ENCODE peak calls at places on chromosomes 5 and 9, in six cellular contexts. H is right cardiac atrium; I is aorta; F is Karpas-422; R is naive thymus-derived CD4-positive, alpha-beta T cell; E is fibroblast of lung. T is an unnamed sample.

GRCh38 chr5:158313027-158313738 is 454.2 kb upstream of the CLINT1 start:
- DNase-seq in F (no peak), R (no peak), H (no peak), I (no peak), E (no peak), T (no peak)

GRCh38 chr5:158642852-158643251 is 456.9 kb downstream of the EBF1 start:
- DNase-seq in F (no peak), I (no peak), R (no peak), H (no peak), E (no peak), T (no peak)

GRCh38 chr5:137142371-137143243 is 356.5 kb downstream of the SPOCK1 start:
- DNase-seq in F (peak; percentile 96), I (peak; percentile 91), R (no peak), H (peak; percentile 75), E (peak; percentile 84), T (no peak)

GRCh38 chr5:137344723-137345322 is 154.3 kb downstream of the SPOCK1 start:
- DNase-seq in F (peak; percentile 84), R (no peak), H (no peak), E (peak; percentile 24), I (no peak), T (no peak)

GRCh38 chr9:74496819-74497749 is at the start of gene RORB:
- DNase-seq in H (peak; percentile 90), E (peak; percentile 38), F (peak; percentile 65), I (peak; percentile 84), R (no peak), T (peak; percentile 12)

GRCh38 chr9:27870404-27870803 is 297.1 kb upstream of the C9orf72 start:
- DNase-seq in E (no peak), H (no peak), R (no peak), F (no peak), I (no peak), T (no peak)

GRCh38 chr5:150762216-150762615 is 3.4 kb upstream of the DCTN4 start:
- DNase-seq in I (no peak), R (no peak), E (no peak), F (no peak), H (no peak), T (no peak)

GRCh38 chr5:36728697-36729543 is 122.5 kb downstream of the SLC1A3 start:
- DNase-seq in I (no peak), H (no peak), F (peak; percentile 91), R (peak; percentile 58), E (peak; percentile 79), T (no peak)

GRCh38 chr9:108142504-108143201 is 653.1 kb upstream of the KLF4 start:
- DNase-seq in F (no peak), I (peak; percentile 89), E (peak; percentile 94), R (no peak), H (peak; percentile 92), T (no peak)

GRCh38 chr5:72108200-72109050 is 1.1 kb downstream of the MAP1B start:
- DNase-seq in F (peak; percentile 19), R (no peak), I (peak; percentile 93), E (peak; percentile 79), H (peak; percentile 94), T (no peak)

GRCh38 chr5:105952875-105953274 is 1717.9 kb downstream of the EFNA5 start:
- DNase-seq in R (no peak), H (no peak), F (no peak), E (peak; percentile 84), I (no peak), T (no peak)

GRCh38 chr9:72936266-72936665 is 16.6 kb downstream of the ALDH1A1 start:
- DNase-seq in F (no peak), R (no peak), E (no peak), H (no peak), I (no peak), T (no peak)
- H3K4me1 ChIP-seq in F (no peaks in the 10 kb centered on the region), R (no peaks in the 10 kb centered on the region), E (no peaks in the 10 kb centered on the region), H (no peaks in the 10 kb centered on the region), I (peaks cover 3% of the 10 kb centered on the region), T (no peaks in the 10 kb centered on the region)

GRCh38 chr5:1804001-1804690 is 2.9 kb downstream of the NDUFS6 start:
- DNase-seq in R (no peak), H (no peak), E (no peak), F (no peak), I (peak; percentile 47), T (peak; percentile 19)

GRCh38 chr5:1805326-1805725 is 4.1 kb downstream of the NDUFS6 start:
- DNase-seq in R (no peak), E (no peak), I (peak; percentile 54), H (no peak), F (no peak), T (no peak)

GRCh38 chr5:1806199-1806598 is 5.0 kb downstream of the NDUFS6 start:
- DNase-seq in R (no peak), H (no peak), I (peak; percentile 30), F (no peak), E (no peak), T (no peak)

GRCh38 chr5:1806974-1807373 is 5.8 kb downstream of the NDUFS6 start:
- DNase-seq in F (no peak), I (peak; percentile 27), R (no peak), E (no peak), H (no peak), T (no peak)

DNA sequence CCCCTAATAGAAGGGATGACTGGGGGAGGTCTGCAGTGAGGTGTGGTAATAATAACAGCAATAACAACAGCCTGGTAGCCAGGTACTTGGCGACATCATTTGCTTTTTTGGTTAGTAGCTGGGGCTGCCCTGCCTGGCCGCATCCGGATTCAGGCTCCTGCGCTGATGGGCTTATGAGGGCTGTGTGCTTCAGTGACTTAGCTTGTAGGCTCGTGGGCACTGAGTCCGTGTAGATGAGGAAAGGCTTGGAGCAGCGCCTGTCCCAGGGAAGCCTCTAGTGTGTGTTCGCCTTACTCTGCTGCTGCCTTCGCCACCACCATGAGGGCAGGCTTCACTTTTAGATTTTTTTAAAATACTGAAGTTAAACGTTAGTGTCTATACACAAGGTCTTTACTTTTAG is 4.5 kb downstream of the NDUFS6 start:
- DNase-seq in I (peak; percentile 49), H (no peak), R (no peak), F (no peak), E (no peak), T (no peak)
- H3K4me3 ChIP-seq in I (no peak overlapping the region), H (no peak overlapping the region), R (no peak overlapping the region), F (no peak overlapping the region), E (no peak overlapping the region), T (no peak overlapping the region)

GRCh38 chr9:129504404-129504803 is 116.5 kb downstream of the C9orf50 start:
- DNase-seq in E (no peak), R (no peak), I (no peak), F (no peak), H (no peak), T (no peak)

GRCh38 chr9:129500166-129500862 is 120.6 kb downstream of the C9orf50 start:
- DNase-seq in H (peak; percentile 62), I (no peak), R (no peak), F (no peak), E (no peak), T (no peak)

GRCh38 chr9:129500863-129501770 is 119.8 kb downstream of the C9orf50 start:
- DNase-seq in H (no peak), E (no peak), I (no peak), R (no peak), F (no peak), T (no peak)

GRCh38 chr9:129498451-129499376 is 122.2 kb downstream of the C9orf50 start:
- DNase-seq in F (no peak), H (peak; percentile 61), R (no peak), I (no peak), E (no peak), T (no peak)

DNA sequence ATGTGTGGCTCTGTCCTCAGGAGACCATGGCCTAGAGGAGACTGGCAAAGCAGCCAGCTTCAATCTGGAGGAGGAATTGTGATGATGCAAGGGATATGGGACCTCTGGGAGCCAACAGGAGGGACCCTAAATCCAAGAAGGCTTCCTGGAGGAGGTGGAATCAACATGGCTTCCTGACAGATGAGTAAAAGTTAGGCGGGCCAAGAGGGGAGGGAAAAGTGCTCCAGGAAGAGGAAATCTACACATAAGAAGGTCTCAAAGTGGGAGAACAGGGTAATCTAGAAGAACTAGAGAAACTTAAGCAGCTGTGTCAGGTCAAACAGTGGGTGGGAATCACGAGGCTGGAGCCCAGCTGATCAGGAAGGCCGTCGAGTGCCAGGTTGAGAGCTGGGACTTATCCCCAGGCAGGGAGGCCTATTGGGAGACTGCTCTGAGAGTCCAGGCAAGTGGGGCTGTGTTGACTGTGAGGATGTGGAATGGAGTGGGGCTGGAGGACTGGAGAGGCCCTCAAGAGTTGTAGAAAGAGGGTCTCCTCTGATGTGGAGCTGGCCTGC is 119.1 kb downstream of the C9orf50 start:
- DNase-seq in H (no peak), R (no peak), I (no peak), E (no peak), F (no peak), T (no peak)
- H3K4me1 ChIP-seq in H (no peaks in the 10 kb centered on the region), R (peaks cover 2% of the 10 kb centered on the region), I (no peaks in the 10 kb centered on the region), E (peaks cover 19% of the 10 kb centered on the region), F (no peaks in the 10 kb centered on the region), T (peaks cover 2% of the 10 kb centered on the region)

GRCh38 chr9:89498845-89499480 is 1.1 kb upstream of the SEMA4D start:
- DNase-seq in E (no peak), I (peak; percentile 58), H (peak; percentile 60), F (no peak), R (peak; percentile 54), T (peak; percentile 57)
- H3K4me3 ChIP-seq in E (no peak overlapping the region), I (no peak overlapping the region), H (no peak overlapping the region), F (no peak overlapping the region), R (peak overlapping the region; percentile 29), T (peak overlapping the region; percentile 39)

DNA sequence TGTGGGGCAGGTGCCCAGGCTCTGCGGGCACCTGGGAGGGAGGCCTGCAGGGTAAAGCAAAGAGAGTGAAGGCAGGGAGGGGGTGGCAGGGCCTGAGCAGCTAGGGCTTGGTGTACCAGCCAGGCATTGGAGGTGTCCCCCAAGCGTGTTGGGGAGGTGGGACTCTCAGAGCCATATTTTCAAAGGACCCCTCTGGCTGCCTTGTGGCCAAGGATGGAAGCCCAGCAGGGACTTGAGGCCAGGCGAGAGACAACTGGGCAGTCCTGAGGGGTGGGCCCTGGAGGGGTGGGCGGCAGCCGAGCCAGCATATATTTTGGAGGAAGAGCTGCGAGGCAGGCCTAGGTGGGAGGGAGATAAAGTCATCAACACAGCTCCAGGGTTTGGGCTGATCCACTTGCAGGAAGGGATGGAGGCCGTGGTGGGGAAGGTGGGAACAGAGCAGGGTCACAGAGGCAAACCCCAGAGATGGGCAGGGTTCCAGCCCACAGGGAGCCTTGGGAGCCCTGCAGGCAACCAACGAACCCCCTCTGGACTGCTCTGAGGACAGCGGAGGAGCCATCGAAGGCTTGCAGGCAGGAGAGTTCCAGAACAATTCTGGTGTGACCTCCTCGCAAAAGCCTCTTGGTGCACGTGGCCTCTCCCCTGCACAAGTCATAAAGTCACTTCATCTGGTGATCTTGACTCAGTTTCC is 35.7 kb downstream of the DUSP1 start:
- DNase-seq in E (no peak), H (no peak), R (no peak), F (no peak), I (peak; percentile 68), T (no peak)
- H3K4me1 ChIP-seq in E (peaks cover 23% of the 10 kb centered on the region), H (peaks cover 9% of the 10 kb centered on the region), R (no peaks in the 10 kb centered on the region), F (no peaks in the 10 kb centered on the region), I (no peaks in the 10 kb centered on the region), T (no peaks in the 10 kb centered on the region)

GRCh38 chr5:173903396-173904140 is 15.4 kb downstream of the CPEB4 start:
- DNase-seq in F (no peak), R (no peak), I (no peak), H (no peak), E (no peak), T (no peak)
- H3K4me3 ChIP-seq in F (no peak overlapping the region), R (no peak overlapping the region), I (no peak overlapping the region), H (no peak overlapping the region), E (no peak overlapping the region), T (no peak overlapping the region)